ENCODE peak calls at places on chromosomes 5 and 9, in five cellular contexts. One of them, this sample, is unnamed.

GRCh38 chr9:36154213-36154952 is 14.8 kb upstream of the CCIN start:
- DNase-seq in uterus: peak
- DNase-seq in spleen: no peak
- DNase-seq in HepG2: no peak
- DNase-seq in tibial nerve: no peak
- DNase-seq in this sample: no peak

GRCh38 chr9:130715270-130716077 is 21.9 kb downstream of the EXOSC2 start:
- DNase-seq in uterus: no peak
- DNase-seq in tibial nerve: no peak
- DNase-seq in spleen: no peak
- DNase-seq in HepG2: no peak
- DNase-seq in this sample: no peak

GRCh38 chr5:160427607-160428006 is 6.0 kb downstream of the PTTG1 start:
- DNase-seq in tibial nerve: no peak
- DNase-seq in spleen: no peak
- DNase-seq in HepG2: no peak
- DNase-seq in uterus: no peak
- DNase-seq in this sample: no peak

GRCh38 chr9:114968710-114969109 is 38.3 kb upstream of the TNFSF8 start:
- DNase-seq in tibial nerve: no peak
- DNase-seq in uterus: no peak
- DNase-seq in spleen: no peak
- DNase-seq in HepG2: no peak
- DNase-seq in this sample: no peak

GRCh38 chr9:115616666-115617239 is 498.8 kb upstream of the TNC start:
- DNase-seq in spleen: no peak
- DNase-seq in tibial nerve: no peak
- DNase-seq in HepG2: no peak
- DNase-seq in uterus: no peak
- DNase-seq in this sample: no peak

GRCh38 chr5:169390265-169390664 is 89.3 kb upstream of the SLIT3 start:
- DNase-seq in spleen: no peak
- DNase-seq in uterus: no peak
- DNase-seq in tibial nerve: no peak
- DNase-seq in HepG2: no peak
- DNase-seq in this sample: no peak

GRCh38 chr5:86864022-86864421 is 246.3 kb downstream of the COX7C start:
- DNase-seq in HepG2: no peak
- DNase-seq in tibial nerve: no peak
- DNase-seq in spleen: no peak
- DNase-seq in uterus: no peak
- DNase-seq in this sample: no peak

GRCh38 chr5:102453716-102454115 is 45.1 kb downstream of the SLCO6A1 start:
- DNase-seq in HepG2: no peak
- DNase-seq in spleen: no peak
- DNase-seq in uterus: no peak
- DNase-seq in tibial nerve: no peak
- DNase-seq in this sample: no peak

GRCh38 chr5:176570044-176570443 is 20.9 kb downstream of the CDHR2 start:
- DNase-seq in spleen: no peak
- DNase-seq in tibial nerve: no peak
- DNase-seq in uterus: no peak
- DNase-seq in HepG2: no peak
- DNase-seq in this sample: no peak

GRCh38 chr9:25449503-25449902 is 228.7 kb downstream of the TUSC1 start:
- DNase-seq in uterus: no peak
- DNase-seq in spleen: no peak
- DNase-seq in tibial nerve: no peak
- DNase-seq in HepG2: no peak
- DNase-seq in this sample: no peak

GRCh38 chr9:16031971-16032370 is 479.1 kb downstream of the CCDC171 start:
- DNase-seq in uterus: no peak
- DNase-seq in tibial nerve: no peak
- DNase-seq in spleen: no peak
- DNase-seq in HepG2: no peak
- DNase-seq in this sample: no peak

GRCh38 chr9:120870206-120870605 is 6.8 kb downstream of the PHF19 start:
- DNase-seq in uterus: no peak
- DNase-seq in spleen: peak
- DNase-seq in tibial nerve: no peak
- DNase-seq in HepG2: no peak
- DNase-seq in this sample: no peak

GRCh38 chr5:71938886-71939285 is 168.4 kb upstream of the MAP1B start:
- DNase-seq in tibial nerve: no peak
- DNase-seq in spleen: no peak
- DNase-seq in uterus: no peak
- DNase-seq in HepG2: peak
- DNase-seq in this sample: no peak

GRCh38 chr5:94793113-94793815 is 174.8 kb downstream of the SLF1 start:
- DNase-seq in HepG2: no peak
- DNase-seq in tibial nerve: no peak
- DNase-seq in uterus: no peak
- DNase-seq in spleen: no peak
- DNase-seq in this sample: no peak

GRCh38 chr9:5846501-5846921 is 13.6 kb upstream of the ERMP1 start:
- DNase-seq in tibial nerve: no peak
- DNase-seq in uterus: no peak
- DNase-seq in spleen: no peak
- DNase-seq in HepG2: no peak
- DNase-seq in this sample: no peak

GRCh38 chr5:5891350-5891749 is 468.9 kb downstream of the ICE1 start:
- DNase-seq in HepG2: no peak
- DNase-seq in tibial nerve: no peak
- DNase-seq in spleen: no peak
- DNase-seq in uterus: no peak
- DNase-seq in this sample: no peak

GRCh38 chr9:14910178-14910805 is at the start of gene FREM1:
- DNase-seq in spleen: no peak
- DNase-seq in HepG2: peak
- DNase-seq in tibial nerve: no peak
- DNase-seq in uterus: peak
- DNase-seq in this sample: peak

GRCh38 chr5:133508845-133509741 is 103.2 kb downstream of the FSTL4 start:
- DNase-seq in tibial nerve: no peak
- DNase-seq in spleen: no peak
- DNase-seq in HepG2: no peak
- DNase-seq in uterus: no peak
- DNase-seq in this sample: peak

GRCh38 chr9:15246688-15247087 is 60.3 kb downstream of the TTC39B start:
- DNase-seq in uterus: no peak
- DNase-seq in tibial nerve: no peak
- DNase-seq in HepG2: no peak
- DNase-seq in spleen: no peak
- DNase-seq in this sample: no peak

GRCh38 chr5:77133061-77133758 is 46.1 kb upstream of the ZBED3 start:
- DNase-seq in HepG2: peak
- DNase-seq in tibial nerve: peak
- DNase-seq in spleen: no peak
- DNase-seq in uterus: peak
- DNase-seq in this sample: peak

GRCh38 chr9:110728058-110728457 is 59.5 kb downstream of the MUSK start:
- DNase-seq in tibial nerve: no peak
- DNase-seq in spleen: no peak
- DNase-seq in HepG2: no peak
- DNase-seq in uterus: no peak
- DNase-seq in this sample: no peak

GRCh38 chr9:5870020-5870339 is 20.7 kb upstream of the MLANA start:
- DNase-seq in HepG2: no peak
- DNase-seq in uterus: no peak
- DNase-seq in spleen: no peak
- DNase-seq in tibial nerve: no peak
- DNase-seq in this sample: peak

GRCh38 chr5:149489605-149490037 is 61.6 kb downstream of the CSNK1A1 start:
- DNase-seq in uterus: peak
- DNase-seq in tibial nerve: no peak
- DNase-seq in spleen: no peak
- DNase-seq in HepG2: no peak
- DNase-seq in this sample: no peak

GRCh38 chr5:14669415-14669814 is 4.9 kb downstream of the OTULIN start:
- DNase-seq in tibial nerve: no peak
- DNase-seq in spleen: no peak
- DNase-seq in uterus: no peak
- DNase-seq in HepG2: no peak
- DNase-seq in this sample: no peak

GRCh38 chr5:142508027-142508426 is 177.9 kb downstream of the FGF1 start:
- DNase-seq in uterus: no peak
- DNase-seq in HepG2: no peak
- DNase-seq in tibial nerve: no peak
- DNase-seq in spleen: no peak
- DNase-seq in this sample: peak

GRCh38 chr5:102286465-102286864 is 9.6 kb downstream of the SLCO4C1 start:
- DNase-seq in tibial nerve: no peak
- DNase-seq in uterus: no peak
- DNase-seq in spleen: no peak
- DNase-seq in HepG2: no peak
- DNase-seq in this sample: no peak

GRCh38 chr5:68872088-68872842 is 221.5 kb upstream of the SLC30A5 start:
- DNase-seq in HepG2: no peak
- DNase-seq in uterus: no peak
- DNase-seq in spleen: no peak
- DNase-seq in tibial nerve: no peak
- DNase-seq in this sample: no peak

GRCh38 chr5:125756456-125756855 is 666.8 kb upstream of the GRAMD2B start:
- DNase-seq in uterus: no peak
- DNase-seq in HepG2: no peak
- DNase-seq in tibial nerve: no peak
- DNase-seq in spleen: no peak
- DNase-seq in this sample: no peak

GRCh38 chr5:14505310-14506140 is 76.1 kb upstream of the OTULINL start:
- DNase-seq in tibial nerve: no peak
- DNase-seq in uterus: no peak
- DNase-seq in HepG2: no peak
- DNase-seq in spleen: no peak
- DNase-seq in this sample: peak

DNA sequence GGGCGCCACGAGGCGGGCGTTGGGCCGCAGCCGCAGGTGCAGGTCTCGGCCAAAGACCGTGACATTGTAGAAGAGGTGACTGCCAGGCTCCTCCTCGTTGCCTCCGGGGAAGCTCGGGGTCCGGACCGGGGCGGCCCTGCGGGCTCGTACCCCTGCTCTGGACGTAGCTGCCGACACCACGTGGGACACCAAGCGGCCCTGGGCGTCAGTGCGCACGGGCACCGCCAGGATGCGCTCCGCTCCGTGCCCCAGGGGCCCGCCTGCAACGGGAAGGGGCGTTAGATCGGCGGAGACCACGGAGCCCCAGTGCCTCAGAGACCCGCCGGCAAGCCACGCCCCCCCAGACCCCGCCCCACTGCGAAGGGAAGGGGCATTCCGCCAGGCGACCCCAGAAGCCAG is 1.4 kb downstream of the ADAMTS2 start:
- DNase-seq in tibial nerve: no peak
- DNase-seq in uterus: peak
- DNase-seq in HepG2: no peak
- DNase-seq in spleen: peak
- DNase-seq in this sample: no peak
- H3K4me3 ChIP-seq in tibial nerve: peak
- H3K4me3 ChIP-seq in uterus: peak
- H3K4me3 ChIP-seq in HepG2: no peak
- H3K4me3 ChIP-seq in spleen: peak
- H3K4me3 ChIP-seq in this sample: peak

DNA sequence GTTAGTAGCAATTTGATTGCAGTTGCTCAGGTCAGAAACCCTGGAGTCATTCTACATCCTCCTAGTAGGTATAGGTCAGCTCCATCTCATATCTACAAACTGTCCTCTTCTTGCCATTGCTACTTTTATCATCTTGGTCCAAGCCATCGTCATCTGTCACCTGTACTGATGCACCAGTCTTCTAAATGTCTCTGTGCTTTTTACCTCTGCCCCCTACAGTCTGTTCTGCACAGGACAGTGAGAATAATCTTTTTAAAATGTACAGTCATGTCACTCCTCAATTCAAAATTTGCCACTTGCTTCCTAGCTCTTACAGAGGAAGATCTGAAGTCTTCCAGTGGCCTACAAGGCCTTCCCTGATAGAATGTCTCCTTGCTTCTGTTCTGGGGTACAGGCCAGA is 6.8 kb downstream of the NNT start:
- DNase-seq in spleen: no peak
- DNase-seq in tibial nerve: no peak
- DNase-seq in HepG2: no peak
- DNase-seq in uterus: no peak
- DNase-seq in this sample: no peak
- TF ChIP-seq CTCF in spleen: no peak
- TF ChIP-seq CTCF in tibial nerve: no peak
- TF ChIP-seq CTCF in HepG2: no peak
- TF ChIP-seq CTCF in uterus: no peak
- TF ChIP-seq CTCF in this sample: no peak

GRCh38 chr9:132670359-132670815 is at the start of gene GTF3C4:
- DNase-seq in HepG2: no peak
- DNase-seq in spleen: peak
- DNase-seq in tibial nerve: peak
- DNase-seq in uterus: peak
- DNase-seq in this sample: peak
- TF ChIP-seq POLR2A in HepG2: no peak
- TF ChIP-seq POLR2A in spleen: no peak
- TF ChIP-seq POLR2A in tibial nerve: no peak
- TF ChIP-seq POLR2A in uterus: no peak
- TF ChIP-seq POLR2A in this sample: no peak

DNA sequence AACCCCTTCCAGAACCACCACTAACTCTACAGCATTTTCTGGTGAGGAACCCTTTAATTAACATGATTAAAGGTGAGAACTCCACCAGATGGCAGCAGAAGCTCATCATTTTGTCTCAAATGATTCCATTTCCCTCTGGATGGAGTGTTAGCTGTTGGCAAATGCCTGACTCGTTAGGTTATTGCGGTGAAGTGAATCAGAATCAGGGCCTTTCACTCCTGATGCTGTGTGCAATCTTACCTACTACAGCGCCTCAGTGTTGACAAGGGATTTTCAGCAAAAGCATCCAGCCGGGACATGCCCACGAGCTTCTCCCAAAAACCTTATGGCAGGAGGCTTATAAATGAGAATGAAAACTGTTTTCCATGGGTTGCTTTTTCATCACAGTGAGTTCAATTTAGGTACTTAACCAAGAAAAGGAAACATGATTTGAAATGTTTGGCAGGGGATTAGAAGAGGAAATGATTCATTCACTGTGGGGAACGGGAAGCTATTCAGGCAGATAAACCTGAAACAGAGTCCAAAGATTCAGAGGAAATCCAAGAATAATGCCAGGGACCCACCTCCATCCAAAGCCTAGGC is 48.0 kb upstream of the CAST start:
- DNase-seq in uterus: peak
- DNase-seq in spleen: no peak
- DNase-seq in tibial nerve: peak
- DNase-seq in HepG2: peak
- DNase-seq in this sample: no peak
- H3K4me3 ChIP-seq in uterus: no peak
- H3K4me3 ChIP-seq in spleen: no peak
- H3K4me3 ChIP-seq in tibial nerve: no peak
- H3K4me3 ChIP-seq in HepG2: peak
- H3K4me3 ChIP-seq in this sample: no peak

This sample was measured in lower leg skin.